ENCODE peak calls at places on chromosomes 4 and X, in four cellular contexts. B, O, Y and I are unnamed samples.

GRCh38 chr4:158958489-158959270 is 144.2 kb upstream of the RAPGEF2 start:
- DNase-seq in B (no peak), O (no peak), Y (no peak), I (no peak)

GRCh38 chr4:86594559-86595425 is 677 bp downstream of the PTPN13 start:
- DNase-seq in B (no peak), O (peak), Y (peak), I (no peak)

GRCh38 chr4:136750898-136751297 is 781.4 kb downstream of the PCDH18 start:
- DNase-seq in B (no peak), O (no peak), Y (no peak), I (no peak)

GRCh38 chrX:136310411-136310810 is 9.6 kb downstream of the ADGRG4 start:
- DNase-seq in B (no peak), O (no peak), Y (no peak), I (no peak)

GRCh38 chrX:69136546-69137331 is 28.5 kb downstream of the PJA1 start:
- DNase-seq in B (no peak), O (no peak), Y (no peak), I (no peak)

GRCh38 chrX:12141511-12141910 is 3.2 kb downstream of the FRMPD4 start:
- DNase-seq in B (no peak), O (no peak), Y (no peak), I (no peak)

GRCh38 chr4:143701365-143701764 is 890 bp upstream of the FREM3 start:
- DNase-seq in B (no peak), O (no peak), Y (no peak), I (no peak)

GRCh38 chr4:25863347-25863784 is 578 bp upstream of the SEL1L3 start:
- DNase-seq in B (no peak), O (peak), Y (no peak), I (no peak)

GRCh38 chr4:37370052-37370451 is 125.5 kb downstream of the NWD2 start:
- DNase-seq in B (no peak), O (no peak), Y (no peak), I (no peak)

GRCh38 chrX:20217279-20217678 is 49.4 kb downstream of the RPS6KA3 start:
- DNase-seq in B (no peak), O (no peak), Y (no peak), I (no peak)

GRCh38 chr4:86223472-86223871 is 136.4 kb downstream of the MAPK10 start:
- DNase-seq in B (no peak), O (no peak), Y (no peak), I (no peak)

GRCh38 chr4:92101609-92102231 is 202.0 kb upstream of the GRID2 start:
- DNase-seq in B (no peak), O (no peak), Y (no peak), I (no peak)

GRCh38 chrX:40165861-40166260 is 68.1 kb upstream of the BCOR start:
- DNase-seq in B (no peak), O (no peak), Y (no peak), I (no peak)

GRCh38 chr4:14218641-14219040 is 591.1 kb upstream of the BOD1L1 start:
- DNase-seq in B (no peak), O (peak), Y (peak), I (no peak)

GRCh38 chr4:17103231-17103630 is 204.8 kb upstream of the LDB2 start:
- DNase-seq in B (no peak), O (no peak), Y (no peak), I (no peak)

GRCh38 chr4:1050486-1051213 is 39.2 kb downstream of the FGFRL1 start:
- DNase-seq in B (no peak), O (no peak), Y (peak), I (peak)

GRCh38 chr4:150782311-150782710 is 200.4 kb downstream of the MAB21L2 start:
- DNase-seq in B (no peak), O (no peak), Y (peak), I (no peak)

GRCh38 chr4:147843162-147843561 is 111.3 kb downstream of the ARHGAP10 start:
- DNase-seq in B (no peak), O (no peak), Y (no peak), I (no peak)

GRCh38 chrX:38175140-38175539 is 45.5 kb downstream of the SRPX start:
- DNase-seq in B (no peak), O (peak), Y (peak), I (no peak)

GRCh38 chr4:126405369-126405982 is 1090.7 kb downstream of the FAT4 start:
- DNase-seq in B (no peak), O (no peak), Y (no peak), I (no peak)

GRCh38 chrX:130118941-130119640 is 8.8 kb upstream of the ELF4 start:
- DNase-seq in B (no peak), O (no peak), Y (no peak), I (no peak)

GRCh38 chrX:56268888-56269287 is 36.7 kb downstream of the KLF8 start:
- DNase-seq in B (no peak), O (no peak), Y (no peak), I (no peak)